ENCODE peak calls at places on chromosomes 4 and X, in ten cellular contexts. One of them, this sample, is unnamed.

GRCh38 chrX:65679071-65679540 is 11.7 kb downstream of the MSN start:
- DNase-seq in psoas muscle: peak; percentile 14
- DNase-seq in adrenal gland: peak; percentile 16
- DNase-seq in uterus: no peak
- DNase-seq in DND-41: no peak
- DNase-seq in left lung: no peak
- DNase-seq in tibial artery: no peak
- DNase-seq in gastrocnemius medialis: no peak
- DNase-seq in A549: no peak
- DNase-seq in H9: no peak
- DNase-seq in this sample: peak; percentile 30

GRCh38 chr4:122278976-122279375 is 99.8 kb upstream of the ADAD1 start:
- DNase-seq in psoas muscle: no peak
- DNase-seq in adrenal gland: no peak
- DNase-seq in uterus: no peak
- DNase-seq in DND-41: no peak
- DNase-seq in left lung: no peak
- DNase-seq in tibial artery: no peak
- DNase-seq in gastrocnemius medialis: no peak
- DNase-seq in A549: no peak
- DNase-seq in H9: no peak
- DNase-seq in this sample: no peak

GRCh38 chr4:111454961-111455360 is 690.3 kb upstream of the FAM241A start:
- DNase-seq in psoas muscle: no peak
- DNase-seq in adrenal gland: peak; percentile 1
- DNase-seq in uterus: no peak
- DNase-seq in DND-41: no peak
- DNase-seq in left lung: peak; percentile 9
- DNase-seq in tibial artery: no peak
- DNase-seq in gastrocnemius medialis: no peak
- DNase-seq in A549: no peak
- DNase-seq in H9: peak; percentile 61
- DNase-seq in this sample: no peak

GRCh38 chr4:40865696-40866095 is 115.9 kb downstream of the NSUN7 start:
- DNase-seq in psoas muscle: no peak
- DNase-seq in adrenal gland: no peak
- DNase-seq in uterus: no peak
- DNase-seq in DND-41: no peak
- DNase-seq in left lung: no peak
- DNase-seq in tibial artery: no peak
- DNase-seq in gastrocnemius medialis: no peak
- DNase-seq in A549: no peak
- DNase-seq in H9: no peak
- DNase-seq in this sample: no peak

GRCh38 chr4:56773346-56773745 is 48.2 kb downstream of the SPINK2 start:
- DNase-seq in psoas muscle: no peak
- DNase-seq in adrenal gland: peak; percentile 12
- DNase-seq in uterus: no peak
- DNase-seq in DND-41: no peak
- DNase-seq in left lung: no peak
- DNase-seq in tibial artery: no peak
- DNase-seq in gastrocnemius medialis: no peak
- DNase-seq in A549: no peak
- DNase-seq in H9: no peak
- DNase-seq in this sample: no peak

GRCh38 chrX:51608071-51608470 is 10.6 kb downstream of the CENPVL3 start:
- DNase-seq in psoas muscle: no peak
- DNase-seq in adrenal gland: no peak
- DNase-seq in uterus: no peak
- DNase-seq in DND-41: no peak
- DNase-seq in left lung: no peak
- DNase-seq in tibial artery: no peak
- DNase-seq in gastrocnemius medialis: no peak
- DNase-seq in A549: no peak
- DNase-seq in H9: no peak
- DNase-seq in this sample: no peak

GRCh38 chr4:71221510-71222466 is 117.0 kb upstream of the SLC4A4 start:
- DNase-seq in psoas muscle: no peak
- DNase-seq in adrenal gland: no peak
- DNase-seq in uterus: no peak
- DNase-seq in DND-41: no peak
- DNase-seq in left lung: no peak
- DNase-seq in tibial artery: no peak
- DNase-seq in gastrocnemius medialis: no peak
- DNase-seq in A549: no peak
- DNase-seq in H9: no peak
- DNase-seq in this sample: no peak

GRCh38 chr4:169338246-169338645 is 67.5 kb upstream of the SH3RF1 start:
- DNase-seq in psoas muscle: no peak
- DNase-seq in adrenal gland: no peak
- DNase-seq in uterus: no peak
- DNase-seq in DND-41: no peak
- DNase-seq in left lung: no peak
- DNase-seq in tibial artery: no peak
- DNase-seq in gastrocnemius medialis: no peak
- DNase-seq in A549: no peak
- DNase-seq in H9: no peak
- DNase-seq in this sample: no peak

GRCh38 chrX:2549874-2550273 is 49.1 kb upstream of the DHRSX start:
- DNase-seq in psoas muscle: no peak
- DNase-seq in adrenal gland: no peak
- DNase-seq in uterus: no peak
- DNase-seq in DND-41: no peak
- DNase-seq in left lung: no peak
- DNase-seq in tibial artery: no peak
- DNase-seq in gastrocnemius medialis: no peak
- DNase-seq in A549: no peak
- DNase-seq in H9: no peak
- DNase-seq in this sample: no peak

GRCh38 chr4:47929682-47930201 is 15.4 kb upstream of the NFXL1 start:
- DNase-seq in psoas muscle: no peak
- DNase-seq in adrenal gland: no peak
- DNase-seq in uterus: no peak
- DNase-seq in DND-41: no peak
- DNase-seq in left lung: no peak
- DNase-seq in tibial artery: no peak
- DNase-seq in gastrocnemius medialis: no peak
- DNase-seq in A549: no peak
- DNase-seq in H9: no peak
- DNase-seq in this sample: no peak

GRCh38 chr4:176840166-176840565 is 47.4 kb upstream of the VEGFC start:
- DNase-seq in psoas muscle: no peak
- DNase-seq in adrenal gland: no peak
- DNase-seq in uterus: no peak
- DNase-seq in DND-41: no peak
- DNase-seq in left lung: no peak
- DNase-seq in tibial artery: no peak
- DNase-seq in gastrocnemius medialis: no peak
- DNase-seq in A549: no peak
- DNase-seq in H9: no peak
- DNase-seq in this sample: no peak

GRCh38 chr4:54669831-54670230 is 12.1 kb downstream of the KIT start:
- DNase-seq in psoas muscle: no peak
- DNase-seq in adrenal gland: no peak
- DNase-seq in uterus: no peak
- DNase-seq in DND-41: no peak
- DNase-seq in left lung: no peak
- DNase-seq in tibial artery: no peak
- DNase-seq in gastrocnemius medialis: no peak
- DNase-seq in A549: no peak
- DNase-seq in H9: peak; percentile 48
- DNase-seq in this sample: no peak
- TF ChIP-seq CTCF in psoas muscle: no peak
- TF ChIP-seq CTCF in adrenal gland: no peak
- TF ChIP-seq CTCF in uterus: no peak
- TF ChIP-seq CTCF in DND-41: no peak
- TF ChIP-seq CTCF in left lung: no peak
- TF ChIP-seq CTCF in tibial artery: no peak
- TF ChIP-seq CTCF in gastrocnemius medialis: no peak
- TF ChIP-seq CTCF in A549: no peak
- TF ChIP-seq CTCF in H9: peak; percentile 56
- TF ChIP-seq CTCF in this sample: no peak

GRCh38 chr4:1566838-1567518 is 117.1 kb downstream of the FAM53A start:
- DNase-seq in psoas muscle: peak; percentile 8
- DNase-seq in adrenal gland: no peak
- DNase-seq in uterus: no peak
- DNase-seq in DND-41: no peak
- DNase-seq in left lung: peak; percentile 76
- DNase-seq in tibial artery: no peak
- DNase-seq in gastrocnemius medialis: no peak
- DNase-seq in A549: no peak
- DNase-seq in H9: peak; percentile 63
- DNase-seq in this sample: peak; percentile 8
- H3K27ac ChIP-seq in psoas muscle: no peak overlapping the region
- H3K27ac ChIP-seq in adrenal gland: no peak overlapping the region
- H3K27ac ChIP-seq in uterus: no peak overlapping the region
- H3K27ac ChIP-seq in DND-41: no peak overlapping the region
- H3K27ac ChIP-seq in left lung: no peak overlapping the region
- H3K27ac ChIP-seq in tibial artery: no peak overlapping the region
- H3K27ac ChIP-seq in gastrocnemius medialis: no peak overlapping the region
- H3K27ac ChIP-seq in A549: no peak overlapping the region
- H3K27ac ChIP-seq in H9: no peak overlapping the region
- H3K27ac ChIP-seq in this sample: no peak overlapping the region

DNA sequence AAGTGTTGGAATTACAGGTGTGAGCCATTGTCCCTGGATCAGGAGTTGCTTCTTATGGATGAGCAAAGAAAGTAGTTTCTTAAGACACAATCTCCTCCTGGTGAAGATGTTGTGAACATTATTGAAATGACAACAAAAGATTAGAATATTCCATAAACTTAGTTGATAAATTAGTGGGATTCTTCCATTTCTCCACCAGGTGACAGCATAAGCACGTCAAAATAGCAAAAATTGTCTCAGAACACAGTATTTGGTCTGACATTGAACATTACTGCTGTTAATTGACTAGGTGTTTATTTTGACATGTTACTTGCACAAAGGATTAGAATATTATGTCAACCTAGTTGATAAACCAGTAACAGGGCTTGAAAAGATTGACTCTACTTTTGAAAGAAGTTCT is 21.6 kb downstream of the CLDN34 start:
- DNase-seq in psoas muscle: no peak
- DNase-seq in adrenal gland: no peak
- DNase-seq in uterus: no peak
- DNase-seq in DND-41: no peak
- DNase-seq in left lung: no peak
- DNase-seq in tibial artery: no peak
- DNase-seq in gastrocnemius medialis: no peak
- DNase-seq in A549: peak; percentile 24
- DNase-seq in H9: no peak
- DNase-seq in this sample: no peak
- TF ChIP-seq CTCF in psoas muscle: peak; percentile 32
- TF ChIP-seq CTCF in adrenal gland: peak; percentile 64
- TF ChIP-seq CTCF in uterus: peak; percentile 48
- TF ChIP-seq CTCF in DND-41: peak; percentile 54
- TF ChIP-seq CTCF in left lung: no peak
- TF ChIP-seq CTCF in tibial artery: peak; percentile 41
- TF ChIP-seq CTCF in gastrocnemius medialis: no peak
- TF ChIP-seq CTCF in A549: peak; percentile 84
- TF ChIP-seq CTCF in H9: peak; percentile 45
- TF ChIP-seq CTCF in this sample: peak; percentile 45

GRCh38 chrX:13697976-13698375 is 9.0 kb downstream of the RAB9A start:
- DNase-seq in psoas muscle: no peak
- DNase-seq in adrenal gland: no peak
- DNase-seq in uterus: no peak
- DNase-seq in DND-41: no peak
- DNase-seq in left lung: no peak
- DNase-seq in tibial artery: no peak
- DNase-seq in gastrocnemius medialis: no peak
- DNase-seq in A549: no peak
- DNase-seq in H9: no peak
- DNase-seq in this sample: no peak
- H3K27ac ChIP-seq in psoas muscle: no peak overlapping the region
- H3K27ac ChIP-seq in adrenal gland: no peak overlapping the region
- H3K27ac ChIP-seq in uterus: no peak overlapping the region
- H3K27ac ChIP-seq in DND-41: no peak overlapping the region
- H3K27ac ChIP-seq in left lung: no peak overlapping the region
- H3K27ac ChIP-seq in tibial artery: no peak overlapping the region
- H3K27ac ChIP-seq in gastrocnemius medialis: no peak overlapping the region
- H3K27ac ChIP-seq in A549: no peak overlapping the region
- H3K27ac ChIP-seq in H9: no peak overlapping the region
- H3K27ac ChIP-seq in this sample: no peak overlapping the region

DNA sequence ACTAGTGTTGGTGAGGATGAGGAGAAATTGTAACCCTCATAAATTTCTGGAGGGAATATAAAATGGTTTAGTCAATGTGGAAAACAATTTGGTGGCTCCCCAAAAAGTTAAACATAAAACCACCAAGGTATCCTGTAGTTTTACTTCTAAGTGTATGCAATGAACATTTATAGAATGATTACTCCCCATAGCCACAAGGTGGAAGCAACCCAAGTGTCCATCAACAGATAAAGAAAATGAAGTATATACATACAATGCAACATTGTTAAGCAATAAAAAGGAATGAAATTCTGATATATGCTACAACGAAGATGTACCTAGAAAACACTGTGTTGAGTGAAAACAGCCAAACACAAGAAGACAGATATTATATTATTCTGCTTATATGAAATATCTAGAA is 569.1 kb upstream of the GRID2 start:
- DNase-seq in psoas muscle: no peak
- DNase-seq in adrenal gland: no peak
- DNase-seq in uterus: no peak
- DNase-seq in DND-41: no peak
- DNase-seq in left lung: no peak
- DNase-seq in tibial artery: no peak
- DNase-seq in gastrocnemius medialis: no peak
- DNase-seq in A549: no peak
- DNase-seq in H9: no peak
- DNase-seq in this sample: no peak
- TF ChIP-seq CTCF in psoas muscle: no peak
- TF ChIP-seq CTCF in adrenal gland: no peak
- TF ChIP-seq CTCF in uterus: no peak
- TF ChIP-seq CTCF in DND-41: no peak
- TF ChIP-seq CTCF in left lung: no peak
- TF ChIP-seq CTCF in tibial artery: no peak
- TF ChIP-seq CTCF in gastrocnemius medialis: no peak
- TF ChIP-seq CTCF in A549: no peak
- TF ChIP-seq CTCF in H9: peak; percentile 47
- TF ChIP-seq CTCF in this sample: no peak

DNA sequence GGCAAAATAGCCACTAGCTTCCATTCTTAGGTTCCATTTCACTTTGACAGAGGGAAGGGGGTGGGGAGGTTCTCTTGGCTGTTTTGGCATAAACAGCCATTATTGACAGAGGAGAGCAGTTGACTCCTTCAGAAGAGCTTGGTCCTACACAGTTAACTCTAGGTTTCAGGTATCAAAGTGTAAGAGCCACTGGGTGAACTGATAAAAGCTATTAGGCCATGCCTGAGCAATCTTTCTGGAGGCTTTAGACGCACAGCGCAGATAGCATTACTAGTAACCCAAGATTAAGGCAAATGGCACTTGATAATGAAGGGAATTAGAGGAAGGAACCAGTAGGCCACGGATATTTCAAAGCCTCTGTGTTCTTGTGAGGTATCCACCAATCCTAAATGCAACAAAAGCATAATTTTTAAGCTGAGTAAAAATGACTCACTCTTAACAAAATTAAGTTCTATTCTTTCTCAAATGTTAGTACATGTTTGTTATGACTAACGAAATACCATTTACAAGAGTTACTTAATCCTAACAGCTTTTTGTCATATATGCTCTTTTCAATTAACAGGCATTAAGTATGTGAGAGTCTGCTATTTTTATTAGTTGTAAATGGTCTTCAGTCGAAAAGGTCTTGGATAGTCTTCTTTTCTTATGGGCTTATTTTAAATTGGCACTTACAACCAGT is 53.6 kb downstream of the SLC7A11 start:
- DNase-seq in psoas muscle: no peak
- DNase-seq in adrenal gland: no peak
- DNase-seq in uterus: no peak
- DNase-seq in DND-41: no peak
- DNase-seq in left lung: no peak
- DNase-seq in tibial artery: no peak
- DNase-seq in gastrocnemius medialis: no peak
- DNase-seq in A549: no peak
- DNase-seq in H9: no peak
- DNase-seq in this sample: no peak
- H3K27ac ChIP-seq in psoas muscle: no peak overlapping the region
- H3K27ac ChIP-seq in adrenal gland: no peak overlapping the region
- H3K27ac ChIP-seq in uterus: no peak overlapping the region
- H3K27ac ChIP-seq in DND-41: no peak overlapping the region
- H3K27ac ChIP-seq in left lung: no peak overlapping the region
- H3K27ac ChIP-seq in tibial artery: no peak overlapping the region
- H3K27ac ChIP-seq in gastrocnemius medialis: no peak overlapping the region
- H3K27ac ChIP-seq in A549: peak overlapping the region; percentile 48
- H3K27ac ChIP-seq in H9: no peak overlapping the region
- H3K27ac ChIP-seq in this sample: no peak overlapping the region

This sample was measured in heart right ventricle.